ENCODE peak calls at places on chromosomes 3 and 15, in five cellular contexts. U, M, Y, H and V are unnamed samples.

GRCh38 chr3:42980209-42980608 is 1.1 kb downstream of the GASK1A start:
- DNase-seq in U (no peak), M (no peak), Y (no peak), H (no peak), V (no peak)

GRCh38 chr15:94584833-94585244 is 353.5 kb downstream of the MCTP2 start:
- DNase-seq in U (no peak), M (no peak), Y (no peak), H (no peak), V (no peak)

GRCh38 chr3:45199837-45200648 is 26.0 kb downstream of the TMEM158 start:
- DNase-seq in U (no peak), M (no peak), Y (peak; percentile 91), H (no peak), V (no peak)

GRCh38 chr3:191901746-191902145 is 440.8 kb downstream of the PYDC2 start:
- DNase-seq in U (no peak), M (no peak), Y (peak; percentile 4), H (no peak), V (no peak)

GRCh38 chr3:119239421-119239820 is 1.3 kb downstream of the B4GALT4 start:
- DNase-seq in U (no peak), M (no peak), Y (peak; percentile 7), H (no peak), V (no peak)

GRCh38 chr3:57451150-57451846 is 92.8 kb downstream of the DNAH12 start:
- DNase-seq in U (no peak), M (no peak), Y (no peak), H (no peak), V (no peak)

GRCh38 chr3:189108032-189108431 is 63.7 kb upstream of the TPRG1 start:
- DNase-seq in U (no peak), M (no peak), Y (no peak), H (no peak), V (no peak)

GRCh38 chr3:111932962-111933361 is 45.9 kb upstream of the ABHD10 start:
- DNase-seq in U (no peak), M (no peak), Y (no peak), H (no peak), V (no peak)

GRCh38 chr3:120157681-120158080 is 63.4 kb upstream of the GSK3B start:
- DNase-seq in U (no peak), M (no peak), Y (no peak), H (no peak), V (no peak)

GRCh38 chr3:58630081-58630709 is 36.4 kb downstream of the FAM3D start:
- DNase-seq in U (peak; percentile 67), M (peak; percentile 76), Y (peak; percentile 51), H (peak; percentile 65), V (peak; percentile 41)

GRCh38 chr3:46931631-46932441 is 44.7 kb downstream of the CCDC12 start:
- DNase-seq in U (peak; percentile 53), M (no peak), Y (peak; percentile 71), H (no peak), V (peak; percentile 58)

GRCh38 chr3:172538368-172539264 is 15.4 kb upstream of the TNFSF10 start:
- DNase-seq in U (no peak), M (no peak), Y (no peak), H (no peak), V (no peak)

GRCh38 chr3:37858742-37859141 is 2.9 kb upstream of the CTDSPL start:
- DNase-seq in U (no peak), M (no peak), Y (no peak), H (no peak), V (no peak)

GRCh38 chr3:132256984-132257383 is 60.2 kb upstream of the ACP3 start:
- DNase-seq in U (no peak), M (peak; percentile 40), Y (peak; percentile 38), H (no peak), V (peak; percentile 77)

GRCh38 chr3:173584093-173584833 is 186.7 kb downstream of the NLGN1 start:
- DNase-seq in U (no peak), M (peak; percentile 39), Y (peak; percentile 35), H (no peak), V (peak; percentile 65)

GRCh38 chr3:46938118-46938517 is 38.4 kb downstream of the CCDC12 start:
- DNase-seq in U (no peak), M (no peak), Y (no peak), H (no peak), V (no peak)

GRCh38 chr15:38587214-38587613 is 22.6 kb upstream of the RASGRP1 start:
- DNase-seq in U (no peak), M (no peak), Y (no peak), H (no peak), V (no peak)

GRCh38 chr3:183252108-183252782 is 808 bp upstream of the B3GNT5 start:
- DNase-seq in U (no peak), M (no peak), Y (no peak), H (no peak), V (no peak)

GRCh38 chr15:57865294-57865693 is 158.8 kb downstream of the POLR2M start:
- DNase-seq in U (no peak), M (peak; percentile 9), Y (no peak), H (no peak), V (peak; percentile 23)

GRCh38 chr3:177110308-177111254 is 86.7 kb downstream of the TBL1XR1 start:
- DNase-seq in U (no peak), M (no peak), Y (no peak), H (no peak), V (peak; percentile 84)

GRCh38 chr15:57356178-57356577 is 20.1 kb upstream of the CGNL1 start:
- DNase-seq in U (no peak), M (no peak), Y (peak; percentile 72), H (no peak), V (no peak)

GRCh38 chr15:75109021-75109690 is 85.8 kb downstream of the PPCDC start:
- DNase-seq in U (no peak), M (no peak), Y (no peak), H (no peak), V (no peak)

GRCh38 chr15:57777034-57777433 is 70.5 kb downstream of the POLR2M start:
- DNase-seq in U (no peak), M (no peak), Y (no peak), H (no peak), V (no peak)

GRCh38 chr3:110343376-110343775 is 728.2 kb upstream of the NECTIN3 start:
- DNase-seq in U (no peak), M (no peak), Y (peak; percentile 83), H (no peak), V (no peak)

GRCh38 chr3:131147534-131147933 is 120.9 kb downstream of the NEK11 start:
- DNase-seq in U (no peak), M (no peak), Y (no peak), H (no peak), V (no peak)

GRCh38 chr3:48400824-48401433 is 28.9 kb downstream of the FBXW12 start:
- DNase-seq in U (no peak), M (peak; percentile 80), Y (peak; percentile 57), H (peak; percentile 59), V (peak; percentile 52)

GRCh38 chr15:92645051-92645631 is 10.4 kb downstream of the FAM174B start:
- DNase-seq in U (no peak), M (no peak), Y (no peak), H (no peak), V (peak; percentile 72)

GRCh38 chr3:184656991-184657669 is 54.7 kb downstream of the MAGEF1 start:
- DNase-seq in U (no peak), M (no peak), Y (peak; percentile 96), H (no peak), V (peak; percentile 29)